ENCODE peak calls at places on chromosomes 16 and 17, in eight cellular contexts. W is activated B cell treated with CpG ODN at 0.5 μM for 24 hours; E is MCF 10A; C is stimulated activated CD4-positive, alpha-beta T cell treated with anti-CD3 and anti-CD28 coated beads, Interleukin-1b, Interleukin-23, amount 100 ng/mL, for 1 hour; D is GM20000; K is AG09319; V is MV-4-11; G is AG08396. Y is an unnamed sample.

GRCh38 chr16:89392881-89393730 is 97.3 kb downstream of the ANKRD11 start:
- DNase-seq in C (no peak), G (no peak), W (no peak), K (no peak), D (no peak), V (no peak), E (no peak), Y (no peak)

GRCh38 chr17:80840011-80840410 is 151.6 kb upstream of the CHMP6 start:
- DNase-seq in V (no peak), E (no peak), C (no peak), W (no peak), D (no peak), G (no peak), K (no peak), Y (no peak)

GRCh38 chr16:57882797-57883196 is 80.5 kb upstream of the KIFC3 start:
- DNase-seq in K (no peak), E (no peak), V (no peak), C (no peak), G (peak; percentile 63), W (no peak), D (peak; percentile 19), Y (no peak)

GRCh38 chr17:1649844-1650409 is at the start of gene RILP:
- DNase-seq in V (peak; percentile 64), W (no peak), E (peak; percentile 78), K (no peak), D (no peak), C (no peak), G (peak; percentile 57), Y (peak; percentile 43)

GRCh38 chr16:89670496-89671431 is 13.1 kb downstream of the SPATA33 start:
- DNase-seq in G (peak; percentile 60), V (peak; percentile 77), D (no peak), E (peak; percentile 51), C (no peak), W (no peak), K (no peak), Y (no peak)

GRCh38 chr17:74776044-74776962 is at the start of gene NAT9:
- DNase-seq in C (peak; percentile 100), G (peak; percentile 100), D (peak; percentile 99), W (peak; percentile 99), V (peak; percentile 94), K (peak; percentile 82), E (peak; percentile 95), Y (peak; percentile 98)

GRCh38 chr17:51647873-51648272 is 387.5 kb downstream of the UTP18 start:
- DNase-seq in C (no peak), G (no peak), W (no peak), V (no peak), E (peak; percentile 11), D (no peak), K (no peak), Y (no peak)

GRCh38 chr17:2347805-2348685 is 10.7 kb downstream of the SGSM2 start:
- DNase-seq in G (peak; percentile 84), V (no peak), E (peak; percentile 61), D (no peak), W (no peak), C (no peak), K (peak; percentile 64), Y (no peak)

GRCh38 chr17:48597775-48598631 is 4.4 kb upstream of the HOXB5 start:
- DNase-seq in G (peak; percentile 86), V (peak; percentile 35), C (no peak), W (peak; percentile 60), E (peak; percentile 38), K (no peak), D (peak; percentile 76), Y (peak; percentile 34)

GRCh38 chr16:28873543-28874201 is 4.6 kb upstream of the ATP2A1 start:
- DNase-seq in C (peak; percentile 39), D (peak; percentile 81), K (no peak), E (peak; percentile 30), G (peak; percentile 76), V (peak; percentile 18), W (peak; percentile 53), Y (peak; percentile 47)

GRCh38 chr16:9039208-9039607 is 52.2 kb upstream of the HAPSTR1 start:
- DNase-seq in D (no peak), K (no peak), V (peak; percentile 20), E (peak; percentile 46), G (no peak), W (no peak), C (no peak), Y (peak; percentile 38)

GRCh38 chr17:10758062-10758461 is 28.2 kb upstream of the TMEM220 start:
- DNase-seq in V (no peak), W (no peak), D (no peak), C (no peak), E (no peak), K (no peak), G (no peak), Y (peak; percentile 12)

GRCh38 chr16:50618238-50618918 is 62.7 kb downstream of the SNX20 start:
- DNase-seq in W (no peak), D (no peak), G (no peak), K (no peak), C (no peak), E (no peak), V (no peak), Y (no peak)

GRCh38 chr17:72405662-72406230 is 284.9 kb downstream of the SOX9 start:
- DNase-seq in E (no peak), V (no peak), K (no peak), G (no peak), C (no peak), W (no peak), D (no peak), Y (no peak)

GRCh38 chr17:17494499-17495447 is 1.4 kb downstream of the RASD1 start:
- DNase-seq in G (peak; percentile 60), E (no peak), D (no peak), V (no peak), C (no peak), W (no peak), K (no peak), Y (peak; percentile 37)

GRCh38 chr17:73539176-73539575 is 105.1 kb downstream of the SDK2 start:
- DNase-seq in K (no peak), W (no peak), D (no peak), E (no peak), V (no peak), G (no peak), C (no peak), Y (no peak)

GRCh38 chr17:51667722-51668083 is 407.4 kb downstream of the UTP18 start:
- DNase-seq in C (no peak), K (no peak), D (no peak), G (no peak), E (no peak), W (no peak), V (no peak), Y (no peak)

GRCh38 chr16:56812884-56813283 is 52.1 kb upstream of the SLC12A3 start:
- DNase-seq in C (no peak), G (no peak), W (no peak), E (peak; percentile 65), D (no peak), V (no peak), K (no peak), Y (no peak)

GRCh38 chr16:89557936-89558490 is 2.5 kb upstream of the RPL13 start:
- DNase-seq in D (no peak), E (no peak), W (no peak), K (no peak), V (no peak), G (no peak), C (no peak), Y (no peak)

GRCh38 chr17:57939797-57940196 is 15.4 kb downstream of the CUEDC1 start:
- DNase-seq in G (no peak), W (peak; percentile 68), K (no peak), D (peak; percentile 75), C (no peak), E (no peak), V (peak; percentile 93), Y (peak; percentile 91)

GRCh38 chr16:66324785-66325184 is 41.7 kb upstream of the CDH5 start:
- DNase-seq in W (no peak), G (no peak), C (no peak), K (no peak), E (peak; percentile 39), V (peak; percentile 10), D (no peak), Y (no peak)

GRCh38 chr17:32586666-32587065 is 99.9 kb downstream of the CDK5R1 start:
- DNase-seq in K (no peak), G (no peak), C (no peak), W (no peak), D (no peak), E (peak; percentile 17), V (no peak), Y (no peak)

GRCh38 chr17:68908045-68908444 is 47.1 kb downstream of the ABCA8 start:
- DNase-seq in K (no peak), C (no peak), E (no peak), G (no peak), D (no peak), V (no peak), W (no peak), Y (peak; percentile 53)

GRCh38 chr16:11253009-11253994 is 2.7 kb downstream of the SOCS1 start:
- DNase-seq in W (no peak), E (no peak), D (no peak), C (no peak), V (no peak), G (peak; percentile 50), K (no peak), Y (peak; percentile 64)

GRCh38 chr16:25097304-25097988 is 14.1 kb upstream of the LCMT1 start:
- DNase-seq in W (no peak), C (no peak), V (peak; percentile 50), D (no peak), G (peak; percentile 40), K (no peak), E (no peak), Y (no peak)

GRCh38 chr16:29901607-29901945 is 1.3 kb downstream of the ASPHD1 start:
- DNase-seq in W (no peak), D (no peak), E (no peak), G (no peak), C (no peak), V (no peak), K (no peak), Y (no peak)

GRCh38 chr17:68733241-68734176 is 132.3 kb upstream of the FAM20A start:
- DNase-seq in W (no peak), V (no peak), G (no peak), C (no peak), K (peak; percentile 4), E (no peak), D (no peak), Y (no peak)

GRCh38 chr17:19445105-19445504 is 34.1 kb downstream of the RNF112 start:
- DNase-seq in D (no peak), C (no peak), V (no peak), E (no peak), K (no peak), G (no peak), W (no peak), Y (no peak)

GRCh38 chr17:83083368-83084201 is 4.2 kb downstream of the METRNL start:
- DNase-seq in V (peak; percentile 73), E (peak; percentile 18), K (peak; percentile 94), C (no peak), G (peak; percentile 97), W (no peak), D (no peak), Y (no peak)

GRCh38 chr17:30382345-30382744 is 3.6 kb downstream of the CPD start:
- DNase-seq in G (no peak), W (no peak), K (no peak), V (no peak), E (no peak), C (no peak), D (no peak), Y (no peak)

GRCh38 chr17:79385962-79386563 is 224.8 kb downstream of the RBFOX3 start:
- DNase-seq in C (no peak), V (no peak), D (no peak), G (no peak), W (no peak), K (no peak), E (no peak), Y (no peak)

GRCh38 chr16:19935696-19936095 is 51.0 kb upstream of the GPRC5B start:
- DNase-seq in K (no peak), W (no peak), V (no peak), E (no peak), D (no peak), G (no peak), C (no peak), Y (no peak)

GRCh38 chr16:58124601-58124915 is 4.6 kb downstream of the CFAP20 start:
- DNase-seq in V (no peak), G (no peak), E (no peak), C (no peak), D (no peak), K (no peak), W (no peak), Y (no peak)

Y was measured in GM12865.